ENCODE peak calls at places on chromosome 12, in nine cellular contexts. W is neural progenitor cell, M is DND-41, D is colonic mucosa, T is endothelial cell of umbilical vein, Z is mesendoderm, I is GM23248, Q is mammary epithelial cell, U is fibroblast of lung. N is an unnamed sample.

GRCh38 chr12:94193623-94194022 is 45.2 kb downstream of the PLXNC1 start:
- DNase-seq in W (no peak), M (no peak), D (no peak), T (no peak), Z (no peak), I (no peak), Q (no peak), U (no peak), N (no peak)

GRCh38 chr12:24814379-24815086 is 134.4 kb downstream of the BCAT1 start:
- DNase-seq in W (no peak), M (no peak), D (no peak), T (no peak), Z (no peak), I (no peak), Q (no peak), U (no peak), N (no peak)

GRCh38 chr12:31035226-31035625 is 38.4 kb upstream of the DDX11 start:
- DNase-seq in W (no peak), M (no peak), D (no peak), T (no peak), Z (no peak), I (peak; percentile 50), Q (no peak), U (no peak), N (no peak)

GRCh38 chr12:93245543-93245942 is 132.2 kb upstream of the NUDT4 start:
- DNase-seq in W (peak; percentile 56), M (peak; percentile 93), D (no peak), T (no peak), Z (peak; percentile 11), I (no peak), Q (no peak), U (no peak), N (no peak)

GRCh38 chr12:42196728-42197603 is 41.1 kb downstream of the YAF2 start:
- DNase-seq in W (no peak), M (no peak), D (no peak), T (no peak), Z (no peak), I (no peak), Q (no peak), U (no peak), N (no peak)

GRCh38 chr12:124745891-124746570 is 117.6 kb downstream of the SCARB1 start:
- DNase-seq in W (peak; percentile 94), M (peak; percentile 51), D (peak; percentile 87), T (peak; percentile 94), Z (peak; percentile 97), I (peak; percentile 97), Q (peak; percentile 77), U (peak; percentile 93), N (peak; percentile 93)

GRCh38 chr12:106285993-106286392 is 16.5 kb upstream of the TCP11L2 start:
- DNase-seq in W (no peak), M (no peak), D (no peak), T (no peak), Z (no peak), I (peak; percentile 15), Q (no peak), U (no peak), N (no peak)

GRCh38 chr12:46492471-46493351 is 120.1 kb upstream of the SLC38A2 start:
- DNase-seq in W (no peak), M (no peak), D (no peak), T (peak; percentile 93), Z (peak; percentile 63), I (peak; percentile 69), Q (peak; percentile 85), U (peak; percentile 92), N (no peak)

GRCh38 chr12:93536766-93537515 is 35.5 kb upstream of the SOCS2 start:
- DNase-seq in W (no peak), M (no peak), D (no peak), T (no peak), Z (no peak), I (peak; percentile 46), Q (no peak), U (no peak), N (no peak)

GRCh38 chr12:98453070-98453469 is 62.3 kb upstream of the TMPO start:
- DNase-seq in W (no peak), M (no peak), D (no peak), T (no peak), Z (no peak), I (peak; percentile 47), Q (no peak), U (no peak), N (no peak)

GRCh38 chr12:98453492-98453891 is 61.9 kb upstream of the TMPO start:
- DNase-seq in W (no peak), M (no peak), D (no peak), T (no peak), Z (no peak), I (no peak), Q (no peak), U (no peak), N (no peak)

DNA sequence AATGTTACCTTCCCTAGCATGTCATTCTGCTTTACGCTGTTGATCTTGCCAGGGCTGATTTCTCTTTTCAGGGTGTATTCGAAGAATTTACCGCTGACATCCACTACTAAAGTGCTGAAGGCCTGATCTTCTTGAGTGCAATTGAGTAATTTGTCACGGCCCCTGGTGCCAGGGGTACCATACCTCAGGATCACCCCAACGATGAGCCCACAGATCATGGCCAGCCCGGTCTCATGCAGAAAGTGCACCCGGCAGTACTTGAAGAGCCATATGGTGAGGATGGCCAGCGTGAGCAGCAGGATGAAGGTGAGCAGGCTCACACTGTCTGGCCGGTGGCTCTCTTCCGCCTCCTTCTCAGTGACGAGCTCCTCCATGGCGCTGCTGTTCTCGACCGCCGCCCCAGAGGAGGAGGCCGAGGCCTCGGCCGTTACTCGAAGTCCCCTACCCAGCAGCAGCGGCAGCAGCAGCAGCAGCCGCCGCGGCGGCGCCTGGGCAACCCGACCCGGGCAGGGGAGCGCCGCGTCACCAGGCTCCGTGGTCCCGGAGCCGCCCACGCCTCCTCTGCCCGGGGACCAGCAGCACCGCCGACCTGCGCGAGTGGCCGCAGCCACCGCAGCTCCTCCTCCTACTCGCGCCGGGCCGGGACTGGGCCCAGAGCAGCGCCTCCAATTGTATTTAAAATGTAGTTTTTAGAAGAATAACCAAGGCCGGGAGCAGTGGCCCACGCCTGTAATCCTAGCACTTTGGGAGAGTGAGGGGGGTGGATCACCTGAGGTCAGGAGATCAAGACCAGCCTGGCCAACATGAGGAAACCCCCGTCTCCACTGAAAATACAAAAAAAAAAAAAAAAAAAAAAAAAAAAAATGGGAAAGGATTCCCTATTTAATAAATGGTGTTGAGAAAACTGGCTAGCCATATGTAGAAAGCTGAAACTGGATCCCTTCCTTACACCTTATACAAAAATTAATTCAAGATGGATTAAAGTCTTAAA is 58.5 kb upstream of the TMPO start:
- DNase-seq in W (peak; percentile 78), M (no peak), D (peak; percentile 20), T (peak; percentile 60), Z (peak; percentile 87), I (peak; percentile 86), Q (peak; percentile 39), U (peak; percentile 17), N (no peak)
- H3K9ac ChIP-seq in W (no peak overlapping the region), M (no peak overlapping the region), D (no peak overlapping the region), T (peak overlapping the region; percentile 42), Z (peak overlapping the region; percentile 58), I (peak overlapping the region; percentile 74), Q (no peak overlapping the region), U (peak overlapping the region; percentile 24), N (no peak overlapping the region)

DNA sequence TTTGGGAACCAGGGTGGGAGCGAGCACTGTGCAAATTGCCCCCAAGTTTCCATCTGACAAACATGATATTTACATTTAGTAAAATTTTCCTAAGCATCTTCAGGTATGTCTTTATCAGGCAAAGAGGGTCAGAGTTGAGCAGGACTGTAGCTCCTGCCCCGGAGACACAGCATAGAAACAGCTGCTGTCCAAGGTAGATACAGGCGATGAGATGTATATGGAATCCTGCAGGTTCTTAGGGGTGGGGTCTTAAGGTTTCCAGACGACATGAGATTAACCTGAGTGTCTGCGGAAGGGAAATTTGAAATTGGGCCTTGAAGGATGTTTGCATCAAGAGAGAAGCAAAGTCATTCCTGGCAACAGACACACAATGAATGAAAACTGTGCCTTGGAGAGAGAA is 998.8 kb downstream of the AACS start:
- DNase-seq in W (no peak), M (no peak), D (no peak), T (no peak), Z (no peak), I (no peak), Q (no peak), U (no peak), N (no peak)
- H3K4me1 ChIP-seq in W (no peaks in the 10 kb centered on the region), M (no peaks in the 10 kb centered on the region), D (no peaks in the 10 kb centered on the region), T (no peaks in the 10 kb centered on the region), Z (no peaks in the 10 kb centered on the region), I (no peaks in the 10 kb centered on the region), Q (no peaks in the 10 kb centered on the region), U (no peaks in the 10 kb centered on the region), N (no peaks in the 10 kb centered on the region)

GRCh38 chr12:59344224-59344623 is 251.6 kb upstream of the SLC16A7 start:
- DNase-seq in W (no peak), M (no peak), D (no peak), T (no peak), Z (no peak), I (no peak), Q (no peak), U (no peak), N (no peak)
- H3K4me3 ChIP-seq in W (no peak overlapping the region), M (no peak overlapping the region), D (no peak overlapping the region), T (no peak overlapping the region), Z (no peak overlapping the region), I (no peak overlapping the region), Q (no peak overlapping the region), U (no peak overlapping the region), N (no peak overlapping the region)

DNA sequence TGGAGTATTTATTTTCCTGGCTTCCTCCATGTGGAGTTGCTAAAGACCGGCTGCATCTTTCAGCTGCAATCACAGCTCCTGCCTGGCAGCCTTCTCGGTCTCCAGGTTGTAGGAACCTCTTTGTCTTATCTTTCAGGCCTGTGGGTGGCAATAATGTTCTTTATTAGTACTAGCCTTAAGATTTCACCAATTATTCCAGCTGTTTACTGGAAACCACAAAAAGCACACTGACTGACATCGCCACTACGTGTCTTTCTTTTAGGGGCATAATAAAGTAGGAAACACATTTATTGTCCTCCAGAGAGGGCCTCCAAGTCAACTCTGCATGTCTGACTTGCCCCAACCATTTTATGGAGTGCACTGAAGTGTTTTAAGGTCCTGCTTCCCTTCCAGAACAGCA is 1116.5 kb upstream of the TMEM132C start:
- DNase-seq in W (no peak), M (no peak), D (no peak), T (no peak), Z (no peak), I (no peak), Q (no peak), U (no peak), N (no peak)
- H3K9ac ChIP-seq in W (no peak overlapping the region), M (no peak overlapping the region), D (no peak overlapping the region), T (no peak overlapping the region), Z (no peak overlapping the region), I (no peak overlapping the region), Q (no peak overlapping the region), U (no peak overlapping the region), N (no peak overlapping the region)

GRCh38 chr12:112122823-112123690 is 2.3 kb upstream of the TRAFD1 start:
- DNase-seq in W (no peak), M (no peak), D (no peak), T (no peak), Z (no peak), I (peak; percentile 75), Q (no peak), U (peak; percentile 98), N (no peak)
- H3K4me1 ChIP-seq in W (peaks cover 6% of the 10 kb centered on the region), M (peaks cover 25% of the 10 kb centered on the region), D (peaks cover 4% of the 10 kb centered on the region), T (peaks cover 7% of the 10 kb centered on the region), Z (peaks cover 3% of the 10 kb centered on the region), I (peaks cover 38% of the 10 kb centered on the region), Q (peaks cover 18% of the 10 kb centered on the region), U (peaks cover 24% of the 10 kb centered on the region), N (peaks cover 3% of the 10 kb centered on the region)

N was measured in NT2/D1.